ENCODE peak calls at places on chromosome 17, in four cellular contexts. M, F, R and Z are unnamed samples.

GRCh38 chr17:16101440-16101839 is 101.8 kb downstream of the TTC19 start:
- DNase-seq in M (no peak), R (no peak), F (no peak), Z (no peak)

GRCh38 chr17:37278247-37278894 is 97.4 kb upstream of the C17orf78 start:
- DNase-seq in R (no peak), F (no peak), M (no peak), Z (no peak)

GRCh38 chr17:9465216-9465921 is 110.3 kb downstream of the STX8 start:
- DNase-seq in F (no peak), M (no peak), R (no peak), Z (no peak)

GRCh38 chr17:20066253-20066652 is 57.1 kb downstream of the SPECC1 start:
- DNase-seq in M (no peak), F (no peak), R (no peak), Z (no peak)

GRCh38 chr17:76139801-76140660 is 1.0 kb downstream of the FOXJ1 start:
- DNase-seq in R (no peak), M (no peak), F (no peak), Z (no peak)

GRCh38 chr17:37813753-37814152 is 68.9 kb upstream of the HNF1B start:
- DNase-seq in R (no peak), F (no peak), M (no peak), Z (no peak)

GRCh38 chr17:73744411-73744810 is 100.2 kb upstream of the SDK2 start:
- DNase-seq in F (no peak), R (no peak), M (no peak), Z (no peak)

GRCh38 chr17:38925263-38925995 is at the start of gene LASP1NB:
- DNase-seq in F (peak; percentile 65), M (no peak), R (no peak), Z (no peak)

GRCh38 chr17:42759982-42760651 is 910 bp upstream of the RAMP2 start:
- DNase-seq in F (no peak), R (no peak), M (peak; percentile 88), Z (no peak)

GRCh38 chr17:8889458-8890210 is 22.2 kb upstream of the PIK3R6 start:
- DNase-seq in F (no peak), R (no peak), M (no peak), Z (no peak)

GRCh38 chr17:40818733-40819527 is 3.5 kb downstream of the KRT10 start:
- DNase-seq in M (peak; percentile 66), R (peak; percentile 75), F (peak; percentile 86), Z (peak; percentile 54)

GRCh38 chr17:15371731-15372130 is 30.3 kb upstream of the TEKT3 start:
- DNase-seq in F (no peak), M (no peak), R (no peak), Z (no peak)

GRCh38 chr17:71011389-71011788 is 842.1 kb downstream of the KCNJ2 start:
- DNase-seq in F (no peak), M (no peak), R (no peak), Z (no peak)

GRCh38 chr17:52648995-52649394 is 490.5 kb upstream of the CA10 start:
- DNase-seq in R (no peak), M (no peak), F (peak; percentile 35), Z (no peak)

GRCh38 chr17:81233316-81233715 is 5.5 kb downstream of the TEPSIN start:
- DNase-seq in R (no peak), M (no peak), F (no peak), Z (no peak)

GRCh38 chr17:27668488-27668823 is 37.5 kb downstream of the LGALS9 start:
- DNase-seq in M (no peak), R (no peak), F (no peak), Z (no peak)

GRCh38 chr17:76561332-76561731 is 21.5 kb downstream of the PRCD start:
- DNase-seq in F (no peak), R (no peak), M (no peak), Z (no peak)

GRCh38 chr17:4504188-4504587 is 5.5 kb downstream of the SPNS2 start:
- DNase-seq in F (no peak), M (no peak), R (no peak), Z (no peak)

GRCh38 chr17:38352245-38353083 is 820 bp downstream of the SOCS7 start:
- DNase-seq in M (peak; percentile 2), F (peak; percentile 54), R (no peak), Z (no peak)

GRCh38 chr17:74742153-74742515 is 5.1 kb downstream of the RAB37 start:
- DNase-seq in F (no peak), M (peak; percentile 81), R (no peak), Z (peak; percentile 83)

GRCh38 chr17:46979023-46979870 is at the start of gene RPRML:
- DNase-seq in F (peak; percentile 79), R (no peak), M (no peak), Z (no peak)

GRCh38 chr17:2621241-2621640 is 27.8 kb downstream of the PAFAH1B1 start:
- DNase-seq in M (peak; percentile 22), F (no peak), R (no peak), Z (no peak)

GRCh38 chr17:45376171-45376564 is 56.5 kb downstream of the ARHGAP27 start:
- DNase-seq in R (no peak), F (no peak), M (no peak), Z (no peak)

GRCh38 chr17:40536731-40537171 is 28.5 kb downstream of the CCR7 start:
- DNase-seq in M (no peak), F (no peak), R (no peak), Z (no peak)

GRCh38 chr17:45132569-45133463 is 501 bp upstream of the PLCD3 start:
- DNase-seq in R (peak; percentile 63), M (peak; percentile 67), F (peak; percentile 72), Z (peak; percentile 34)

GRCh38 chr17:73261952-73262675 is 434 bp upstream of the CPSF4L start:
- DNase-seq in R (no peak), F (no peak), M (peak; percentile 81), Z (no peak)

GRCh38 chr17:6478486-6478885 is 34.2 kb downstream of the PIMREG start:
- DNase-seq in F (no peak), M (no peak), R (no peak), Z (no peak)

GRCh38 chr17:59725691-59726090 is 18.2 kb downstream of the VMP1 start:
- DNase-seq in R (no peak), F (no peak), M (peak; percentile 86), Z (peak; percentile 77)

GRCh38 chr17:57853695-57854094 is 3.9 kb upstream of the MRPS23 start:
- DNase-seq in M (no peak), R (no peak), F (no peak), Z (no peak)